ENCODE peak calls at places on chromosomes 1 and 21, in nine cellular contexts. X is glomerular endothelial cell; U is posterior cingulate gyrus; H is stimulated activated naive CD4-positive, alpha-beta T cell; Y is NCI-H1417; E is bronchial epithelial cell; O is globus pallidus; W is GM04503; L is mesenteric fat pad. S is an unnamed sample.
A peak's percentile ranks its signal among the peaks of the same experiment; 100 is the strongest.

GRCh38 chr1:54857741-54858665 is 29.0 kb downstream of the DHCR24 start:
- DNase-seq in X (no peak), U (no peak), H (no peak), Y (peak; percentile 32), E (peak; percentile 60), O (no peak), W (no peak), L (peak; percentile 72), S (no peak)

GRCh38 chr1:225603538-225604354 is 49.2 kb downstream of the ENAH start:
- DNase-seq in X (no peak), U (no peak), H (no peak), Y (peak; percentile 16), E (peak; percentile 82), O (no peak), W (no peak), L (no peak), S (no peak)

GRCh38 chr1:210541680-210542358 is 213.1 kb downstream of the HHAT start:
- DNase-seq in X (no peak), U (no peak), H (no peak), Y (no peak), E (no peak), O (no peak), W (no peak), L (no peak), S (no peak)

GRCh38 chr1:203281033-203281432 is 24.3 kb upstream of the BTG2 start:
- DNase-seq in X (no peak), U (no peak), H (no peak), Y (no peak), E (peak; percentile 85), O (no peak), W (no peak), L (no peak), S (no peak)

GRCh38 chr1:109214695-109215623 is 1.2 kb downstream of the SARS1 start:
- DNase-seq in X (no peak), U (no peak), H (no peak), Y (peak; percentile 78), E (peak; percentile 76), O (peak; percentile 39), W (peak; percentile 61), L (no peak), S (no peak)

GRCh38 chr1:186813420-186813819 is 15.3 kb upstream of the PLA2G4A start:
- DNase-seq in X (no peak), U (no peak), H (no peak), Y (no peak), E (peak; percentile 63), O (no peak), W (no peak), L (no peak), S (no peak)

GRCh38 chr1:91751281-91751680 is 134.7 kb downstream of the TGFBR3 start:
- DNase-seq in X (no peak), U (no peak), H (no peak), Y (no peak), E (no peak), O (peak; percentile 83), W (peak; percentile 61), L (no peak), S (peak; percentile 66)

GRCh38 chr21:33327326-33327725 is 2.6 kb downstream of the IFNAR1 start:
- DNase-seq in X (no peak), U (no peak), H (no peak), Y (no peak), E (no peak), O (no peak), W (no peak), L (no peak), S (no peak)

GRCh38 chr1:213994888-213995287 is 7.1 kb downstream of the PROX1 start:
- DNase-seq in X (no peak), U (no peak), H (no peak), Y (peak; percentile 30), E (no peak), O (no peak), W (no peak), L (no peak), S (no peak)

GRCh38 chr1:116129537-116129936 is 18.3 kb downstream of the MAB21L3 start:
- DNase-seq in X (no peak), U (no peak), H (no peak), Y (no peak), E (no peak), O (no peak), W (no peak), L (no peak), S (no peak)

GRCh38 chr1:155136728-155137127 is 1.1 kb downstream of the SLC50A1 start:
- DNase-seq in X (no peak), U (no peak), H (no peak), Y (peak; percentile 25), E (no peak), O (no peak), W (no peak), L (no peak), S (no peak)

GRCh38 chr1:64934115-64934880 is 32.1 kb downstream of the JAK1 start:
- DNase-seq in X (no peak), U (no peak), H (no peak), Y (no peak), E (peak; percentile 62), O (no peak), W (peak; percentile 63), L (no peak), S (no peak)

GRCh38 chr1:82152356-82153281 is 351.9 kb downstream of the ADGRL2 start:
- DNase-seq in X (no peak), U (no peak), H (no peak), Y (peak; percentile 72), E (no peak), O (no peak), W (no peak), L (no peak), S (no peak)

GRCh38 chr1:40997096-40997495 is 17.6 kb downstream of the CTPS1 start:
- DNase-seq in X (no peak), U (no peak), H (no peak), Y (no peak), E (no peak), O (no peak), W (no peak), L (no peak), S (no peak)

GRCh38 chr1:172653015-172653709 is 5.7 kb upstream of the FASLG start:
- DNase-seq in X (no peak), U (no peak), H (no peak), Y (peak; percentile 22), E (peak; percentile 61), O (no peak), W (no peak), L (no peak), S (no peak)

GRCh38 chr1:150807257-150807637 is 813 bp downstream of the CTSK start:
- DNase-seq in X (no peak), U (no peak), H (no peak), Y (no peak), E (no peak), O (no peak), W (no peak), L (no peak), S (no peak)

GRCh38 chr1:17405898-17406759 is 33.3 kb downstream of the RCC2 start:
- DNase-seq in X (no peak), U (peak; percentile 66), H (no peak), Y (peak; percentile 55), E (peak; percentile 45), O (peak; percentile 43), W (no peak), L (no peak), S (peak; percentile 81)

GRCh38 chr21:35026153-35026499 is 23.0 kb downstream of the RUNX1 start:
- DNase-seq in X (no peak), U (no peak), H (no peak), Y (no peak), E (no peak), O (no peak), W (no peak), L (no peak), S (no peak)

GRCh38 chr1:178055779-178056471 is 38.0 kb upstream of the RASAL2 start:
- DNase-seq in X (no peak), U (no peak), H (no peak), Y (no peak), E (peak; percentile 70), O (no peak), W (no peak), L (no peak), S (no peak)

GRCh38 chr1:248622491-248623106 is 12.3 kb downstream of the OR2T11 start:
- DNase-seq in X (no peak), U (no peak), H (no peak), Y (peak; percentile 47), E (peak; percentile 28), O (peak; percentile 13), W (peak; percentile 7), L (no peak), S (no peak)

GRCh38 chr1:183291216-183291762 is 105.2 kb downstream of the LAMC2 start:
- DNase-seq in X (no peak), U (no peak), H (no peak), Y (no peak), E (no peak), O (no peak), W (no peak), L (no peak), S (peak; percentile 60)

GRCh38 chr1:172109357-172109756 is 268.1 kb downstream of the DNM3 start:
- DNase-seq in X (peak; percentile 31), U (no peak), H (no peak), Y (no peak), E (no peak), O (no peak), W (no peak), L (no peak), S (no peak)

GRCh38 chr1:159009704-159010361 is at the start of gene IFI16:
- DNase-seq in X (peak; percentile 82), U (no peak), H (no peak), Y (no peak), E (peak; percentile 98), O (peak; percentile 74), W (peak; percentile 87), L (no peak), S (no peak)

GRCh38 chr1:199948587-199949280 is 78.8 kb upstream of the NR5A2 start:
- DNase-seq in X (no peak), U (no peak), H (no peak), Y (peak; percentile 56), E (peak; percentile 94), O (no peak), W (no peak), L (no peak), S (no peak)

S was measured in cardiac septum.